ENCODE peak calls at places on chromosome 3, in four cellular contexts. N, Z, J and T are unnamed samples.

GRCh38 chr3:156483426-156483825 is 71.5 kb downstream of the SSR3 start:
- DNase-seq in N (peak), Z (no peak), J (no peak), T (no peak)

GRCh38 chr3:186213946-186214345 is 105.1 kb upstream of the ETV5 start:
- DNase-seq in N (no peak), Z (no peak), J (no peak), T (no peak)

GRCh38 chr3:6640907-6641306 is 220.0 kb upstream of the GRM7 start:
- DNase-seq in N (no peak), Z (no peak), J (no peak), T (no peak)

GRCh38 chr3:73787620-73788019 is 162.9 kb upstream of the PDZRN3 start:
- DNase-seq in N (no peak), Z (no peak), J (no peak), T (no peak)

GRCh38 chr3:179113903-179114302 is 34.3 kb upstream of the PIK3CA start:
- DNase-seq in N (no peak), Z (no peak), J (no peak), T (no peak)

GRCh38 chr3:38623539-38623938 is 25.9 kb downstream of the SCN5A start:
- DNase-seq in N (no peak), Z (no peak), J (no peak), T (no peak)

GRCh38 chr3:120821426-120821825 is 78.9 kb downstream of the GTF2E1 start:
- DNase-seq in N (no peak), Z (no peak), J (no peak), T (no peak)

GRCh38 chr3:71752911-71753715 is 542 bp upstream of the GPR27 start:
- DNase-seq in N (no peak), Z (no peak), J (no peak), T (no peak)

GRCh38 chr3:113167929-113168771 is 43.2 kb upstream of the BOC start:
- DNase-seq in N (no peak), Z (no peak), J (no peak), T (no peak)

GRCh38 chr3:152105446-152105845 is 163.3 kb upstream of the MBNL1 start:
- DNase-seq in N (no peak), Z (no peak), J (no peak), T (no peak)

GRCh38 chr3:11379238-11379823 is 107.1 kb downstream of the ATG7 start:
- DNase-seq in N (peak), Z (peak), J (no peak), T (peak)

GRCh38 chr3:117898722-117899121 is 1135.9 kb downstream of the IGSF11 start:
- DNase-seq in N (no peak), Z (no peak), J (no peak), T (no peak)

GRCh38 chr3:18338827-18339226 is 86.3 kb downstream of the SATB1 start:
- DNase-seq in N (no peak), Z (no peak), J (no peak), T (no peak)

GRCh38 chr3:36852071-36852470 is 87.7 kb upstream of the DCLK3 start:
- DNase-seq in N (no peak), Z (no peak), J (no peak), T (no peak)

GRCh38 chr3:14761121-14761672 is 57.6 kb upstream of the FGD5 start:
- DNase-seq in N (no peak), Z (no peak), J (no peak), T (no peak)

GRCh38 chr3:188389711-188390346 is 235.9 kb downstream of the LPP start:
- DNase-seq in N (no peak), Z (no peak), J (peak), T (no peak)

GRCh38 chr3:123338620-123339061 is 110.2 kb downstream of the ADCY5 start:
- DNase-seq in N (no peak), Z (no peak), J (no peak), T (no peak)

GRCh38 chr3:77091809-77092208 is 51.9 kb downstream of the ROBO2 start:
- DNase-seq in N (no peak), Z (no peak), J (no peak), T (no peak)

GRCh38 chr3:29693863-29694262 is 413.0 kb downstream of the RBMS3 start:
- DNase-seq in N (peak), Z (no peak), J (no peak), T (no peak)

GRCh38 chr3:195546130-195546560 is 3.0 kb upstream of the PPP1R2 start:
- DNase-seq in N (peak), Z (no peak), J (peak), T (no peak)

GRCh38 chr3:49790626-49791411 is 4.5 kb upstream of the IP6K1 start:
- DNase-seq in N (no peak), Z (no peak), J (no peak), T (no peak)

GRCh38 chr3:149765762-149766334 is 13.6 kb upstream of the COMMD2 start:
- DNase-seq in N (peak), Z (no peak), J (no peak), T (no peak)

GRCh38 chr3:13518516-13519351 is 30.2 kb upstream of the FBLN2 start:
- DNase-seq in N (no peak), Z (no peak), J (no peak), T (no peak)

GRCh38 chr3:195801251-195802183 is 10.2 kb downstream of the MUC4 start:
- DNase-seq in N (no peak), Z (no peak), J (no peak), T (no peak)